ENCODE peak calls at places on chromosomes 1 and 21, in four cellular contexts. A is pulmonary artery endothelial cell, M is left kidney, O is astrocyte of the spinal cord. U is an unnamed sample.

GRCh38 chr1:151832318-151832984 is 849 bp upstream of the RORC start:
- DNase-seq in O (no peak), A (no peak), M (no peak), U (peak)

GRCh38 chr1:51190996-51191395 is 45.1 kb upstream of the RNF11 start:
- DNase-seq in M (no peak), A (no peak), O (no peak), U (no peak)

GRCh38 chr1:91596474-91596873 is 95.8 kb downstream of the CDC7 start:
- DNase-seq in M (no peak), A (no peak), O (no peak), U (no peak)

GRCh38 chr1:243312962-243313634 is 57.3 kb downstream of the SDCCAG8 start:
- DNase-seq in M (peak), O (no peak), A (no peak), U (peak)

GRCh38 chr1:10948463-10948775 is 64.0 kb upstream of the TARDBP start:
- DNase-seq in M (no peak), O (no peak), A (no peak), U (no peak)

GRCh38 chr21:35019631-35020032 is 29.5 kb downstream of the RUNX1 start:
- DNase-seq in O (no peak), A (no peak), M (peak), U (peak)

GRCh38 chr1:50308883-50309282 is 114.4 kb downstream of the DMRTA2 start:
- DNase-seq in O (peak), M (peak), A (no peak), U (peak)

GRCh38 chr21:46458315-46459023 is at the start of gene DIP2A:
- DNase-seq in M (peak), A (peak), O (peak), U (peak)

GRCh38 chr1:38178236-38178635 is 131.6 kb upstream of the POU3F1 start:
- DNase-seq in A (no peak), M (peak), O (no peak), U (no peak)

GRCh38 chr1:161260346-161260745 is 1.8 kb downstream of the PCP4L1 start:
- DNase-seq in M (no peak), O (no peak), A (no peak), U (no peak)

GRCh38 chr1:21914468-21914867 is 22.6 kb downstream of the HSPG2 start:
- DNase-seq in M (no peak), A (no peak), O (no peak), U (no peak)